ENCODE peak calls at places on chromosomes 1 and 21, in seven cellular contexts. F is left lung; Q is pancreas; W is CD4-positive, CD25-positive, alpha-beta regulatory T cell; H is ovary; X is thoracic aorta; N is lower lobe of right lung. I is an unnamed sample. For H3K36me3, the result is how much of the 10 kb centered on the place peaks cover.

GRCh38 chr1:64163972-64164371 is 39.5 kb upstream of the UBE2U start:
- DNase-seq in H (no peak), X (no peak), N (no peak), F (no peak), W (no peak), Q (no peak), I (no peak)

GRCh38 chr1:172742599-172743500 is 83.9 kb downstream of the FASLG start:
- DNase-seq in Q (no peak), W (peak), F (no peak), X (no peak), H (no peak), N (no peak), I (no peak)

GRCh38 chr1:223872308-223872878 is 26.6 kb upstream of the TP53BP2 start:
- DNase-seq in W (no peak), F (no peak), X (no peak), Q (no peak), H (no peak), N (no peak), I (no peak)

GRCh38 chr1:202952818-202953217 is 5.3 kb downstream of the ADIPOR1 start:
- DNase-seq in H (no peak), W (no peak), N (peak), F (peak), Q (no peak), X (no peak), I (no peak)

GRCh38 chr1:15676010-15676409 is 8.1 kb upstream of the PLEKHM2 start:
- DNase-seq in W (no peak), H (no peak), X (no peak), N (no peak), Q (no peak), F (no peak), I (no peak)

GRCh38 chr1:111515291-111516007 is 12.0 kb upstream of the ADORA3 start:
- DNase-seq in N (peak), X (no peak), H (peak), W (no peak), F (peak), Q (no peak), I (no peak)

GRCh38 chr1:23980006-23980724 is at the start of gene SRSF10:
- DNase-seq in N (peak), X (peak), Q (peak), F (peak), W (peak), H (peak), I (peak)

GRCh38 chr1:61481313-61481712 is 243.6 kb downstream of the TM2D1 start:
- DNase-seq in H (no peak), W (no peak), X (no peak), N (no peak), F (no peak), Q (no peak), I (no peak)

GRCh38 chr1:178134061-178134460 is 40.2 kb downstream of the RASAL2 start:
- DNase-seq in H (no peak), N (no peak), F (no peak), X (no peak), Q (no peak), W (no peak), I (no peak)

GRCh38 chr1:198238121-198238520 is 81.3 kb downstream of the NEK7 start:
- DNase-seq in H (no peak), Q (no peak), F (peak), W (no peak), N (peak), X (no peak), I (no peak)

GRCh38 chr1:12745992-12746323 is at the start of gene CFAP107:
- DNase-seq in X (no peak), F (no peak), W (no peak), N (no peak), H (no peak), Q (no peak), I (no peak)

GRCh38 chr1:228377664-228378452 is 28.8 kb downstream of the TRIM11 start:
- DNase-seq in Q (peak), X (no peak), F (no peak), H (no peak), N (peak), W (no peak), I (no peak)

GRCh38 chr21:19368944-19369343 is 965.4 kb upstream of the TMPRSS15 start:
- DNase-seq in X (no peak), N (no peak), W (no peak), H (no peak), Q (no peak), F (no peak), I (no peak)

GRCh38 chr1:192573499-192573898 is 2.1 kb upstream of the RGS1 start:
- DNase-seq in N (no peak), W (no peak), F (no peak), H (no peak), Q (no peak), X (no peak), I (no peak)

GRCh38 chr1:106861110-106861509 is 195.4 kb upstream of the PRMT6 start:
- DNase-seq in N (no peak), H (no peak), W (no peak), F (no peak), X (no peak), Q (no peak), I (no peak)

GRCh38 chr1:41341756-41342562 is 19.3 kb upstream of the FOXO6 start:
- DNase-seq in W (no peak), F (no peak), Q (no peak), X (no peak), H (peak), N (no peak), I (no peak)

GRCh38 chr1:169105434-169106094 is 926 bp upstream of the ATP1B1 start:
- DNase-seq in Q (peak), N (peak), X (no peak), F (peak), H (peak), W (peak), I (no peak)

GRCh38 chr1:210262167-210262896 is 29.7 kb downstream of the SERTAD4 start:
- DNase-seq in H (no peak), N (no peak), F (no peak), Q (no peak), W (no peak), X (peak), I (no peak)

GRCh38 chr1:59878370-59878769 is 48.2 kb downstream of the CYP2J2 start:
- DNase-seq in W (no peak), Q (no peak), H (no peak), N (no peak), X (no peak), F (no peak), I (no peak)

GRCh38 chr1:236561976-236562375 is 38.2 kb downstream of the LGALS8 start:
- DNase-seq in H (no peak), W (no peak), F (no peak), X (no peak), Q (no peak), N (no peak), I (no peak)

GRCh38 chr1:22806584-22806983 is 95.9 kb downstream of the EPHB2 start:
- DNase-seq in Q (no peak), F (no peak), X (no peak), W (no peak), N (no peak), H (no peak), I (no peak)

GRCh38 chr1:198437352-198437751 is 103.1 kb downstream of the ATP6V1G3 start:
- DNase-seq in F (no peak), X (no peak), W (no peak), H (no peak), N (no peak), Q (no peak), I (no peak)

GRCh38 chr1:3651011-3651938 is 1.0 kb upstream of the TP73 start:
- DNase-seq in H (no peak), W (peak), X (no peak), Q (peak), F (no peak), N (no peak), I (no peak)

GRCh38 chr1:166947398-166948043 is 27.8 kb downstream of the ILDR2 start:
- DNase-seq in N (peak), W (no peak), Q (peak), F (peak), X (peak), H (peak), I (no peak)

GRCh38 chr1:119617751-119618691 is 30.0 kb downstream of the ZNF697 start:
- DNase-seq in F (no peak), N (no peak), X (no peak), Q (no peak), H (peak), W (no peak), I (no peak)

GRCh38 chr1:93615201-93616150 is 66.2 kb downstream of the BCAR3 start:
- DNase-seq in H (no peak), X (no peak), N (no peak), F (no peak), W (no peak), Q (no peak), I (no peak)

DNA sequence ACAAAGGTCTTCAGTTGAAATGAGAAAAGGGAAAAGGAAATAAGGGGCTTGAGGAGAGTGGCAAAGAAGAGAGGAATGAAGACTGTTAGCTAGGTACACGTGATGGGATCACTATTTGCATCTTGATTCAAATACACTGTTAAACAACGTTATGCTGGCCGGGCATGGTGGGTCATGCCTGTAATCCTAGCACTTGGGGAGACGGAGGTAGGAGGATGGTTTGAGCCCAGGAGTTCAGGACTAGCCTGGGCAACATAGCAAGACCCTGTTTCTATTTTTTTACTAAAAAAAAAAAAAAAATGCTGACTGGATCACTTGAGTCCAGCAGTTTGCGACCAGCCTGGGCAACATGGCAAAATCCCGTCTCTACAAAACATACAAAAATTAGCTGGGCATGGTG is 2.4 kb downstream of the RBM34 start:
- DNase-seq in N (no peak), H (no peak), W (no peak), F (no peak), Q (no peak), X (no peak), I (no peak)
- H3K36me3 ChIP-seq in N (half or more), H (under half), W (under half), F (half or more), Q (under half), X (under half), I (under half)

GRCh38 chr1:66435541-66435940 is 98.4 kb upstream of the SGIP1 start:
- DNase-seq in F (no peak), Q (no peak), N (no peak), H (no peak), X (no peak), W (no peak), I (no peak)
- H3K36me3 ChIP-seq in F (under half), Q (under half), N (under half), H (under half), X (under half), W (under half), I (under half)

DNA sequence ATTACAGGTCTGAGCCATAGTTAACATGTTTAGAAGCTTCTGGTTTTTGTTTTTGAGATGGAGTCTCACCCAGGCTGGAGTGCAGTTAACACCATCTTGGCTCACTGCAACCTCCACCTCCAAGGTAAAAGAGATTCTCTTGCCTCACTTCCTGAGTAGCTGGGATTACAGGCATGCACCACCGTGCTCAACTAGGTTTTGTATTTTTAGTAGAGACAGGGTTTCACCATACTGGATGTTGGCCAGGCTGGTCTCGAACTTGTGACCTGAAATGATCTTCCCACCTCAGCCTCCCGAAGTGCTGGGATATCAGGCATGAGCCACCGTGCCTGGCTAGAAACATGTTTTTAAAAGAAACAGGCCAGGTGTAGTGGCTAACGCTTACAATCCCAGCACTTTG is 10.5 kb downstream of the NDUFS5 start:
- DNase-seq in W (no peak), H (no peak), N (no peak), F (no peak), Q (no peak), X (no peak), I (no peak)
- H3K36me3 ChIP-seq in W (under half), H (under half), N (half or more), F (half or more), Q (under half), X (under half), I (under half)

DNA sequence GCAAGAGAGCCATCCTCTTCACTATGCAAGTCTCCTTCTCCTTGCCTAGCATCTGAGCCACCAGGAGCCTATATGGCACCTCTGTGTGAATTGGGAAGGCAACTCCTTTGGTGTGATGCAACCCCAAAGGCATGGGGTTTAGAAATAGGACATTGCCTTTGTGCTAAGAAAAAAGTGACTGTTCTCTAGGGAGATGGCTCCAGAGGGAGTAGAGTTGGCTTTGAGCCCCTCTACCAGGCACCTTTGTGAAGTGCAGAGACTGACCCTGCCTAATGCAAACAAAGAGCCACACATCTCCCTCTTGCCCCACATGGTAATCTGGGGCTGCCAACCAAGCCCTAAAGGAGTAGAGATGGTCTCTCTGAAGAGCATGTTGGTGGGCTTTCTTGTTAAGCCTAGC is 74.3 kb downstream of the RWDD3 start:
- DNase-seq in H (no peak), W (no peak), N (no peak), F (no peak), Q (no peak), X (no peak), I (no peak)
- H3K36me3 ChIP-seq in H (under half), W (under half), N (under half), F (under half), Q (under half), X (under half), I (under half)

GRCh38 chr1:53286950-53287349 is 40.9 kb downstream of the LRP8 start:
- DNase-seq in F (no peak), H (no peak), N (no peak), Q (no peak), W (no peak), X (no peak), I (no peak)
- H3K36me3 ChIP-seq in F (under half), H (under half), N (under half), Q (under half), W (under half), X (under half), I (under half)

DNA sequence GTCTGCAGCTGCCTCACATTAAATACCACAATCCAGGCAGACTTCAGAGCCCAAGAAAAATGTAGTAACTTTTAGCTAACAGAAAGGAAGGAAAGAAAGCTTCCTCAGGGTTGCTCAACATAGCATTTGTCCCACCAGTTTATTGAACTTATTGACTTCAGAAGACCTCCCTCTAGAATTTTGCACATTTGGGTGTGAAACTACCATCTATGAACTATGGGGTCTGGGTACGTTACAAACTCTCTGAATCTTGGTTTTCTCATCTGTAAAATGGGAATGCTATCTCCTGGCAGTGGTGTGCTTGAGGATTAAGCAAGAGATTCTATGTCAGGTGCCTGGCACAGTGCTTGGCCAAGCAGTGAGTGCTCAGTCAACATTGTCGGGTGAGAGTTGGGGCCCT is at the start of gene ZP4:
- DNase-seq in H (no peak), W (no peak), F (no peak), Q (no peak), N (no peak), X (no peak), I (no peak)
- H3K36me3 ChIP-seq in H (under half), W (under half), F (under half), Q (under half), N (under half), X (under half), I (under half)

GRCh38 chr1:51833700-51834099 is 44.8 kb downstream of the NRDC start:
- DNase-seq in H (no peak), W (no peak), Q (no peak), N (no peak), F (no peak), X (no peak), I (no peak)
- H3K36me3 ChIP-seq in H (under half), W (under half), Q (under half), N (half or more), F (half or more), X (under half), I (under half)

GRCh38 chr1:155944396-155944728 is 2.9 kb downstream of the RXFP4 start:
- DNase-seq in N (no peak), Q (no peak), F (no peak), W (no peak), X (no peak), H (no peak), I (no peak)

GRCh38 chr1:155950829-155951228 is 9.4 kb downstream of the RXFP4 start:
- DNase-seq in F (no peak), X (no peak), H (no peak), W (no peak), Q (no peak), N (no peak), I (no peak)

GRCh38 chr1:155946633-155947219 is 5.3 kb downstream of the RXFP4 start:
- DNase-seq in F (no peak), H (no peak), W (no peak), X (no peak), N (no peak), Q (no peak), I (no peak)

GRCh38 chr1:155947292-155947691 is 5.9 kb downstream of the RXFP4 start:
- DNase-seq in F (no peak), H (no peak), W (no peak), N (no peak), Q (no peak), X (no peak), I (no peak)

DNA sequence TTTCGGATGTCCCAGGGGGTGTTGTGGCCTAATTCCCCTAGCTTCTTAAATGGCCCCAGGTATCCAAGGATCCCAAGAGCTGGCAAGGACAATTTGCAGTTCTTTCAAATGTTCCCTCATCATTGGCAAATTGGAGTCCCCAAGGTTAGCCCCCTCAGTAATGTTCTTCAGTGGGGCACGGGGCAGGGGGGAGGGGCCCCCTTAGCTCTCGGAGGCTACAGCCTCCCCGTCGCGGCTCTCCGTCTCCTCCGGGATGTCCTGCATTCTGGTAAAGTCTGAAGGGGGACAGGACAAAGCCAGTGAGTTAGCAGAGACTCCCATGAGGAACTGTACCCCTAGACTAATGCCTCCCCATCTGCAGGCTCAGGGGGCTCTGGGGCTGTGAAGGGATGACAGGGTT is 6.3 kb downstream of the RXFP4 start:
- DNase-seq in Q (no peak), H (no peak), F (no peak), W (no peak), X (no peak), N (no peak), I (no peak)
- H3K36me3 ChIP-seq in Q (under half), H (under half), F (half or more), W (half or more), X (half or more), N (half or more), I (half or more)

DNA sequence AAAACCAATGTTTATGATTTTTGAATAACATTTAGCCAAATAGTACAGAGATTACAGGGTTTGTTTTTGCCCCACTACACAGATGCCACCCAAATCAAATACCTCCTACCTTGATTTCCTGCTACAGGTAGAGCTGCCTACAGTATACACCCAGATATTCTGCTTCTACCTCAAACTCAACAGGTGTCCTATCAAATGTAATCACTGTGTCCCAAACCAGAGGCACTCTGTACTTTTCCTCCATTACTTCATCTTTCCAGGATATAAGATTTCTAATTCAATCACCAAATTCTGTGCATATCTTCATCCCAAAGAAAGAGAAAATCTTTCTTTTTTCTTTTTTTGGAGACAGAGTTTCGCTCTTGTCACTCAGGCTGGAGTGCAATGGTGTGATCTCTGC is 9.6 kb downstream of the PUM1 start:
- DNase-seq in N (no peak), H (no peak), Q (no peak), F (no peak), X (no peak), W (no peak), I (no peak)
- H3K36me3 ChIP-seq in N (under half), H (under half), Q (under half), F (half or more), X (under half), W (under half), I (under half)

I was measured in effector memory CD4-positive, alpha-beta T cell.